ENCODE peak calls at places on chromosomes 7 and 10, in five cellular contexts. V is endothelial cell of umbilical vein, C is K562, J is HepG2, Z is NB4. D is an unnamed sample.
A peak's percentile ranks its signal among the peaks of the same experiment; 100 is the strongest.

GRCh38 chr7:98909487-98909886 is 31.2 kb downstream of the TRRAP start:
- DNase-seq in V (no peak), C (no peak), J (no peak), Z (no peak), D (no peak)

GRCh38 chr10:88395677-88396076 is 187.4 kb downstream of the RNLS start:
- DNase-seq in V (no peak), C (no peak), J (no peak), Z (peak; percentile 46), D (no peak)

GRCh38 chr10:87771871-87772500 is 46.0 kb downstream of the ATAD1 start:
- DNase-seq in V (peak; percentile 57), C (no peak), J (peak; percentile 19), Z (peak; percentile 58), D (peak; percentile 21)

GRCh38 chr7:51797371-51797770 is 480.8 kb upstream of the COBL start:
- DNase-seq in V (no peak), C (no peak), J (no peak), Z (no peak), D (no peak)

GRCh38 chr10:7407368-7408002 is 3.3 kb downstream of the SFMBT2 start:
- DNase-seq in V (peak; percentile 13), C (no peak), J (no peak), Z (no peak), D (no peak)

GRCh38 chr7:100887186-100887954 is 2.1 kb downstream of the UFSP1 start:
- DNase-seq in V (peak; percentile 55), C (peak; percentile 42), J (no peak), Z (peak; percentile 98), D (no peak)

GRCh38 chr7:4282434-4283223 is 399.5 kb upstream of the FOXK1 start:
- DNase-seq in V (no peak), C (no peak), J (no peak), Z (no peak), D (peak; percentile 84)

GRCh38 chr7:101636822-101637623 is 7.9 kb upstream of the MYL10 start:
- DNase-seq in V (no peak), C (no peak), J (no peak), Z (no peak), D (no peak)

GRCh38 chr7:27155816-27156507 is 513 bp downstream of the HOXA7 start:
- DNase-seq in V (peak; percentile 79), C (no peak), J (no peak), Z (peak; percentile 56), D (no peak)

GRCh38 chr10:81679291-81679690 is 195.7 kb upstream of the NRG3 start:
- DNase-seq in V (no peak), C (no peak), J (no peak), Z (no peak), D (no peak)

GRCh38 chr7:75850222-75850621 is 28.6 kb upstream of the RHBDD2 start:
- DNase-seq in V (no peak), C (no peak), J (no peak), Z (peak; percentile 94), D (no peak)

GRCh38 chr7:71323726-71324125 is 191.8 kb downstream of the GALNT17 start:
- DNase-seq in V (no peak), C (no peak), J (no peak), Z (no peak), D (no peak)

GRCh38 chr7:105298439-105298894 is 90.3 kb downstream of the SRPK2 start:
- DNase-seq in V (no peak), C (no peak), J (no peak), Z (no peak), D (no peak)

GRCh38 chr7:42982604-42983115 is 50.5 kb downstream of the MRPL32 start:
- DNase-seq in V (no peak), C (no peak), J (peak; percentile 87), Z (no peak), D (no peak)

GRCh38 chr7:40447345-40447744 is 312.5 kb downstream of the SUGCT start:
- DNase-seq in V (no peak), C (no peak), J (no peak), Z (peak; percentile 56), D (no peak)

GRCh38 chr7:123716877-123717276 is 31.9 kb downstream of the WASL start:
- DNase-seq in V (no peak), C (no peak), J (no peak), Z (no peak), D (no peak)

GRCh38 chr7:123717689-123718088 is 31.1 kb downstream of the WASL start:
- DNase-seq in V (no peak), C (no peak), J (no peak), Z (no peak), D (no peak)

GRCh38 chr7:123715793-123716192 is 33.0 kb downstream of the WASL start:
- DNase-seq in V (no peak), C (no peak), J (no peak), Z (no peak), D (no peak)

GRCh38 chr7:123718773-123719480 is 29.9 kb downstream of the WASL start:
- DNase-seq in V (no peak), C (no peak), J (no peak), Z (peak; percentile 41), D (no peak)

GRCh38 chr7:123719481-123719806 is 29.4 kb downstream of the WASL start:
- DNase-seq in V (no peak), C (no peak), J (no peak), Z (no peak), D (no peak)
- TF ChIP-seq MYC in V (no peak), C (no peak), J (no peak), Z (no peak), D (no peak)

GRCh38 chr10:49312291-49312869 is 13.4 kb downstream of the C10orf71 start:
- DNase-seq in V (no peak), C (no peak), J (no peak), Z (no peak), D (no peak)
- TF ChIP-seq MYC in V (no peak), C (no peak), J (no peak), Z (no peak), D (no peak)

GRCh38 chr10:78358982-78359381 is 325.3 kb downstream of the RPS24 start:
- DNase-seq in V (no peak), C (no peak), J (no peak), Z (no peak), D (no peak)
- TF ChIP-seq MYC in V (no peak), C (no peak), J (no peak), Z (no peak), D (no peak)

GRCh38 chr10:104638861-104639594 is 2.1 kb upstream of the SORCS3 start:
- DNase-seq in V (no peak), C (peak; percentile 33), J (no peak), Z (no peak), D (peak; percentile 11)

GRCh38 chr10:104639595-104640338 is 1.3 kb upstream of the SORCS3 start:
- DNase-seq in V (no peak), C (no peak), J (no peak), Z (no peak), D (no peak)

GRCh38 chr10:104641150-104642000 is at the start of gene SORCS3:
- DNase-seq in V (no peak), C (no peak), J (no peak), Z (no peak), D (peak; percentile 27)

GRCh38 chr10:104642001-104642270 is 846 bp downstream of the SORCS3 start:
- DNase-seq in V (no peak), C (no peak), J (no peak), Z (no peak), D (no peak)

DNA sequence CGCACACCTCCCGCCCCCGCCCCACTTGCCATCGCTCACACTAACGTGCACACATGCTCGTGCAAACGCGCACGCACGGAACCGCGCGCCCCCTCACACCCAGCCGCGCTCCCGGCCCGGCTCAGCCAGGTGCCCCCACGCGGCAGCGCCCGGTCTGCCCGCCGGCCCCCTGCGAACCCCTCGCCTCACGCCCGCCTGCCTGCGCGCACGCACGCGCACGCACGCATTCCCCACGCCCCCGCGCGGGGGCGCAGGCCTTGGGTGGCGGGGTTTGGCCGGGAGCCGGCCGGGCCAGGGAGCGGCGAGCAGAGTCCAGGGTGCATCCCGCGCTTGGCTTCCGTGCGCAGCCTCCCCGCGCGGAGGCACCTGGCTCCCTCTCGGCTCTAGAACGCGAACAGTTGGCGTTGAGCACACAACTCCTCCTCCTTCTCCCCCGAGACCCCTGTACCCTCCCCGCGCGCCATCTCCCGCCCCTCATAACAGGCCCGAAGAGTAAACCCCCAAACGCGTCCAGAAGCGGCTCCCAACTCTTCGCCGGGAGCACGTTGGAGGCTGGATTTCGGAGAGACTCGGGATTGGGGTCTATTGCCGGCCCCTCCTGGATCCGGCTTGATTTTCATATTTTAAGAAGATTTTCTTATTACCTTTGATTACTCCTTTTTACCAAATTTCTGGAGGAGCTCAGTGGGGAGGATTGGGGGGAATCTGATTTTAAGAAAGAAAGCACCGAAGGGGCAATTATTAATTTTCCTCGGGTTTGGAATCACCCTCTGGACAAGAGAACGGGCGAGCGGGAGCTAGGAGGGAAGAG is 546 bp upstream of the SORCS3 start:
- DNase-seq in V (no peak), C (no peak), J (no peak), Z (no peak), D (no peak)
- TF ChIP-seq MYC in V (no peak), C (no peak), J (no peak), Z (no peak), D (no peak)

GRCh38 chr7:82122290-82122689 is 321.3 kb downstream of the CACNA2D1 start:
- DNase-seq in V (no peak), C (no peak), J (no peak), Z (no peak), D (no peak)
- TF ChIP-seq MYC in V (no peak), C (no peak), J (no peak), Z (no peak), D (no peak)

GRCh38 chr7:150432915-150433892 is 17.2 kb upstream of the GIMAP8 start:
- DNase-seq in V (no peak), C (peak; percentile 18), J (no peak), Z (peak; percentile 44), D (no peak)

GRCh38 chr7:150430465-150431085 is 19.9 kb upstream of the GIMAP8 start:
- DNase-seq in V (no peak), C (no peak), J (no peak), Z (peak; percentile 36), D (no peak)

GRCh38 chr7:150429699-150430098 is 20.7 kb upstream of the GIMAP8 start:
- DNase-seq in V (no peak), C (no peak), J (no peak), Z (no peak), D (no peak)

GRCh38 chr7:150434240-150434639 is 16.2 kb upstream of the GIMAP8 start:
- DNase-seq in V (no peak), C (no peak), J (no peak), Z (no peak), D (no peak)

DNA sequence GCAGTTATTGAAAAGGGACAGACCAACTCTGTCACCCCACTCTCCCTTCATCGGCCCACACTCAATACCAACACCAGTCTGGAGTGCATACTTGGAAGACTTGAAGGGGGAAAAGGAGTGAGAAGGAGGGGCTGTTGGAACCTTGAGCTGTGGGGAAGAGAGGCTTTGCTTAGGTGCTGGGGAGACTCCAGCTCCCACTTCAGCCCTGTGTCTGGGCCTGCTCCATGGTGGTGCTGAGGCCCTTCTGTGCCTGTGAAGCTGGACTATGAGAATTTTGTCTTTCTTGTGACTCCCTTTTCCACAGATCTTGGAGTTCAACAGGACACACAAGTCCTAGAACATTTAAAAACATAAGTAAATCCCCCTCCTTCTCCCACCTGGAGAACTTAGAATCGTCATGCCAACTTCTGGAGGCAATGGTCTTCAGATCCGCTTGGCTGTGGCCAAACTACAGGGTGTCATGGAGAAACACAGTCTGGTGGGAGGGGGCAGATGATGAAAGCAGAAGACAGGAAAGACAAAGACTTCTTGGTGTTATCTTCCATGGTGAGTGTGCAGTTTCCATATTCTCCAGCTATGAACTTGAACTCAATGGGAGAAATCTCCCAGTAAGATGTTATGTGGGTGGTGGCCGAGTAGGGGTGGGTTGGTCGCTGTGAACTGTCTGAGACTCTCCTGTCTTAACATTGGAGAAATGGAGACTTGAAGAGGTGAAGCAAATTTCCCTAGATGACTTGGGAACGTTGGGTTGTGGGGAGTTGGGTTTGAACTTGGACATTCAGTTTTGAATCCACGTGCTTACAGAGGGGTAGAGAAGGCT is 18.4 kb upstream of the GIMAP8 start:
- DNase-seq in V (no peak), C (peak; percentile 17), J (no peak), Z (no peak), D (no peak)
- TF ChIP-seq MYC in V (no peak), C (no peak), J (no peak), Z (no peak), D (no peak)

GRCh38 chr10:58054881-58055280 is 212.8 kb downstream of the IPMK start:
- DNase-seq in V (no peak), C (no peak), J (no peak), Z (no peak), D (no peak)
- TF ChIP-seq MYC in V (no peak), C (no peak), J (no peak), Z (no peak), D (no peak)